ENCODE peak calls at places on chromosomes 2 and 18, in five cellular contexts. T is thoracic aorta, M is right lobe of liver, Q is fibroblast of the aortic adventitia, X is choroid plexus epithelial cell. J is an unnamed sample.

GRCh38 chr2:56749152-56749752 is 565.5 kb downstream of the CCDC85A start:
- DNase-seq in M (no peak), T (no peak), X (peak), Q (peak), J (peak)

GRCh38 chr2:32952759-32953476 is 6.2 kb downstream of the LTBP1 start:
- DNase-seq in Q (no peak), X (no peak), T (no peak), M (no peak), J (no peak)

GRCh38 chr18:35732652-35733051 is 151.1 kb downstream of the GALNT1 start:
- DNase-seq in X (peak), Q (peak), T (no peak), M (no peak), J (no peak)

GRCh38 chr2:241904011-241904718 is 34.6 kb downstream of the RTP5 start:
- DNase-seq in X (no peak), M (peak), Q (no peak), T (no peak), J (no peak)

GRCh38 chr2:217478831-217479435 is 523.9 kb downstream of the TNS1 start:
- DNase-seq in T (no peak), M (no peak), Q (no peak), X (no peak), J (no peak)

GRCh38 chr2:58853420-58853819 is 612.3 kb upstream of the FANCL start:
- DNase-seq in Q (no peak), T (no peak), X (no peak), M (no peak), J (no peak)

GRCh38 chr2:21981127-21981526 is 857.4 kb downstream of the TDRD15 start:
- DNase-seq in Q (no peak), X (peak), M (no peak), T (no peak), J (no peak)

GRCh38 chr2:238970553-238971081 is 122.7 kb downstream of the TWIST2 start:
- DNase-seq in Q (peak), M (peak), T (no peak), X (peak), J (peak)

GRCh38 chr2:120761911-120762310 is 26.2 kb downstream of the GLI2 start:
- DNase-seq in M (no peak), T (no peak), Q (no peak), X (no peak), J (no peak)

GRCh38 chr2:46320141-46320567 is 22.9 kb downstream of the EPAS1 start:
- DNase-seq in T (no peak), M (no peak), X (no peak), Q (peak), J (no peak)

GRCh38 chr2:207103132-207103531 is 62.6 kb downstream of the KLF7 start:
- DNase-seq in Q (no peak), T (no peak), X (peak), M (no peak), J (no peak)

GRCh38 chr2:105143467-105144127 is 97.9 kb upstream of the GPR45 start:
- DNase-seq in T (no peak), X (no peak), M (no peak), Q (no peak), J (peak)

GRCh38 chr2:105142239-105142638 is 99.3 kb upstream of the GPR45 start:
- DNase-seq in Q (no peak), M (no peak), X (no peak), T (no peak), J (no peak)

GRCh38 chr2:105144941-105145300 is 96.6 kb upstream of the GPR45 start:
- DNase-seq in Q (no peak), M (no peak), T (no peak), X (no peak), J (peak)

GRCh38 chr2:105143094-105143466 is 98.5 kb upstream of the GPR45 start:
- DNase-seq in Q (no peak), M (no peak), X (no peak), T (no peak), J (no peak)

DNA sequence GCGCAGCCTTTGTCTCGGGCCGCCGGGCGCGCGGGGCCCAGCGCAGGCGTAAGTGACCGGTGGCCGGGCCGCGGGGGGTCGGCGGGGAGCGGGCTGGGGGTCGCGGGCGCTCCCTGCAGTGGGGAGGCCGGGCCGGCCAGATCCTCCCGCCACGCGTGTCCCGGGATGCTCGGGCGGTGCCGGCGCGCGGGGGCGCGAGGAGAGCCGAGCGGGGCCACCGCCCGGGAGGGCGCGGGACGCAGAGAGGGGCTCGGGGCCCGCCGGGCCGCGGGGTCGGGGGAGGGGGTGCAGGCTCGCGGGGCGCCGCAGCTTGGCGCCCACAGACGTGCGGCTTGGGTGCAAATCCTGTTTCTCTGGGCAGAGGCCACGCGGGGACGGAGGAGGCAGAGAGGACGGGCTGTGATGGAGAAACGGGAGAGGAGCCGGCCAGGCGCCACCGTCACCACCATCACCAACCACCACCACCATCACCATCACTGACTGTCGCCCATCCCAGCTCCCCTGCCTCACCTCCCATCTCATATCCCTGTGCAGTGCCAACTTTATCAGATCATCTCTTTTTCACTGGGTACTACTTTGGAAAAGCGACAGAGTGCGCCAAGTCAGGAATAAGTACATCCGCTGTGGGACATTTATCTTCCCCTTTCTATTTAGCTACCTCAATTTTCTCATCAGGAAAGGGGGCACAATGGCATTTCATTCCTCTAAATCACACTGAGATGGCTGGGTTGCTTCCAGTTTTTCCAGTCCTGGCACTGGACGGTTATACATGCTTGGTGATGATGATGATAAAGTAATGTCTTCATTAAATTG is 97.2 kb upstream of the GPR45 start:
- DNase-seq in M (no peak), Q (no peak), T (no peak), X (no peak), J (no peak)
- H3K4me3 ChIP-seq in M (peak), Q (no peak), T (peak), X (no peak), J (no peak)

GRCh38 chr18:67514901-67515540 is 1.5 kb downstream of the DSEL start:
- DNase-seq in X (peak), M (no peak), Q (peak), T (no peak), J (no peak)
- H3K4me3 ChIP-seq in X (peak), M (peak), Q (peak), T (peak), J (no peak)

DNA sequence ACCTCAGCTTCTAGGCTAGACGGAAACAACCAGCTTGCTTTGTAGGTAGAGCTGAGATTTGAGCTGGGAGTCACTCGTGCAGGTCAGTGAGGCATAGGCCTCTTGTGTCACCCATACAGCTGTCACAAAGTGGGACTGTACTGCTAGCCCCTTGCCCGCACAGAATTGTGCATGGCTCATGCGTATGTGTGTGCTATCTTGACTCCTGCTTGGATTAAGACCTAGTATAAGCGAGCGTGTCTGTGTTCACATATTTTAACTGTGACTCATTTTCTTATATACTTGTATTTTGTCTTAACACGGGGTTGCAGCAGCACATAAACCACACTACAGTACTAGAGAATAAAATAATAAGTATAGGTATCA is 20.1 kb downstream of the CEP68 start:
- DNase-seq in M (peak), X (peak), T (no peak), Q (peak), J (no peak)
- H3K4me3 ChIP-seq in M (no peak), X (no peak), T (no peak), Q (no peak), J (no peak)

GRCh38 chr18:23862071-23862470 is 152.5 kb upstream of the TTC39C start:
- DNase-seq in M (no peak), X (peak), Q (peak), T (no peak), J (no peak)
- H3K4me3 ChIP-seq in M (no peak), X (no peak), Q (no peak), T (no peak), J (no peak)

J was measured in GM12865.